ENCODE peak calls at places on chromosomes 13 and 19, in four cellular contexts. T is thyroid gland, I is IMR-90, V is hepatocyte. P is an unnamed sample.

GRCh38 chr19:6457958-6458694 is 1.5 kb downstream of the SLC25A23 start:
- DNase-seq in I (no peak), V (no peak), T (no peak), P (no peak)

GRCh38 chr13:75715598-75716523 is 79.7 kb downstream of the LMO7 start:
- DNase-seq in I (no peak), V (no peak), T (no peak), P (peak)

GRCh38 chr19:58020985-58021384 is 12.8 kb upstream of the ZSCAN1 start:
- DNase-seq in V (no peak), T (no peak), I (no peak), P (no peak)

GRCh38 chr13:39599842-39600241 is 3.2 kb downstream of the LHFPL6 start:
- DNase-seq in I (peak), V (no peak), T (no peak), P (peak)

GRCh38 chr13:50409186-50409585 is 393.9 kb downstream of the KCNRG start:
- DNase-seq in T (no peak), I (no peak), V (no peak), P (no peak)

GRCh38 chr19:29662604-29663404 is 2.5 kb upstream of the PLEKHF1 start:
- DNase-seq in I (peak), V (peak), T (peak), P (peak)

GRCh38 chr19:5466814-5467291 is 11.6 kb downstream of the ZNRF4 start:
- DNase-seq in T (no peak), V (peak), I (no peak), P (no peak)

GRCh38 chr19:10474962-10475451 is 28.1 kb downstream of the KEAP1 start:
- DNase-seq in T (no peak), I (no peak), V (no peak), P (no peak)

GRCh38 chr19:13146763-13147563 is 3.2 kb downstream of the STX10 start:
- DNase-seq in V (no peak), T (no peak), I (no peak), P (peak)

GRCh38 chr13:84192125-84192524 is 309.9 kb upstream of the SLITRK1 start:
- DNase-seq in V (peak), I (peak), T (no peak), P (peak)

GRCh38 chr13:23586336-23586735 is 16.1 kb downstream of the TNFRSF19 start:
- DNase-seq in T (no peak), I (no peak), V (no peak), P (no peak)

GRCh38 chr13:23850134-23850533 is 39.1 kb downstream of the MIPEP start:
- DNase-seq in I (no peak), V (no peak), T (no peak), P (no peak)

GRCh38 chr19:48794291-48794690 is 16.5 kb downstream of the BCAT2 start:
- DNase-seq in V (no peak), T (no peak), I (no peak), P (no peak)

GRCh38 chr19:18612772-18613588 is at the start of gene TMEM59L:
- DNase-seq in V (no peak), T (no peak), I (no peak), P (no peak)

GRCh38 chr13:113119166-113119821 is 3.3 kb upstream of the F10 start:
- DNase-seq in T (no peak), V (no peak), I (no peak), P (no peak)

GRCh38 chr19:40553885-40554857 is 22.5 kb upstream of the SHKBP1 start:
- DNase-seq in I (no peak), V (no peak), T (no peak), P (no peak)
- H3K4me3 ChIP-seq in I (no peak), V (no peak), T (no peak), P (no peak)

GRCh38 chr19:35211545-35212230 is 16.9 kb downstream of the FAM187B start:
- DNase-seq in T (peak), I (no peak), V (no peak), P (no peak)
- TF ChIP-seq CTCF in T (no peak), I (no peak), V (no peak), P (no peak)

GRCh38 chr13:35598790-35599369 is 122.4 kb upstream of the MAB21L1 start:
- DNase-seq in T (no peak), V (no peak), I (peak), P (peak)

GRCh38 chr13:35599385-35599784 is 122.9 kb upstream of the MAB21L1 start:
- DNase-seq in I (no peak), V (no peak), T (no peak), P (peak)

GRCh38 chr13:35596299-35596698 is 119.8 kb upstream of the MAB21L1 start:
- DNase-seq in T (no peak), I (no peak), V (no peak), P (no peak)

GRCh38 chr13:35598233-35598632 is 121.7 kb upstream of the MAB21L1 start:
- DNase-seq in I (no peak), V (no peak), T (no peak), P (no peak)

DNA sequence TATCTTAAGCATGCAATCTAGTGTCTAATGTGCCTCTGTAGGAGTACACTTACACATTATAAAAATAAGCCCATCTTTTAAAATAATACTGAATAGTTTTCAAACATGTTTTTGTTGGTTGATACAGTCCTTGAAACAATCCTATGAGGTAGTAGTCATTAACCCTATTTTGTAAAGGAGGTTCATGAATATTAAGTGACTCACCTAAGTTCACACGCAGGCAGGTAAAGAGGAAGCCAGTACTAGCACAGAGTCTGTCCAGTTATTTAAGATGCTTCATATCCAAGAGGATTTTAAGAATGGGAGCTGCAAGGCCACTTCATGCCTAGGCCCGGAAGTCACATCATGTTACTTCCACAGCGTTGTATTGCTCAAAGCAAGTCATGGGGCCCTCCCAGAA is 121.0 kb upstream of the MAB21L1 start:
- DNase-seq in V (no peak), T (no peak), I (no peak), P (no peak)
- H3K4me3 ChIP-seq in V (no peak), T (no peak), I (no peak), P (no peak)

DNA sequence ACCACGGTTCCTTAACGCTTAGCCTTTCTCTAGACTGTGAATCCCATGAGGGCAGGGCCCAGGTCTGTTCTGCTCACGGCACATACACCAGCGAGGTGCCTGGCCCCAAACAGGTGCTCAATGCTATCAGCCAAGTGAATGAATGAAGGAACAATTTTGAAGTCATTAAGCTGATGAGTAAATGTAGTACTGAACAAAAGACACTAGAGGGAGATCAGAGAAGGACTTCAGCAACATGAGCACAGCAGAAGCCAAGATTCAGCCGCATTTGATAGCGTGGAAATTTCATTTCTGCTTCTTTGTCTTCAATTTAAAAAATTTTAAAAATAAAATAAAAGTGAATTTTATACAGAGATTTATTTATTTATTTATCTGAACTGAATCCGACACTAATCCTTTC is 20.1 kb upstream of the MYO16 start:
- DNase-seq in T (no peak), I (peak), V (peak), P (peak)
- TF ChIP-seq CTCF in T (no peak), I (peak), V (peak), P (peak)

DNA sequence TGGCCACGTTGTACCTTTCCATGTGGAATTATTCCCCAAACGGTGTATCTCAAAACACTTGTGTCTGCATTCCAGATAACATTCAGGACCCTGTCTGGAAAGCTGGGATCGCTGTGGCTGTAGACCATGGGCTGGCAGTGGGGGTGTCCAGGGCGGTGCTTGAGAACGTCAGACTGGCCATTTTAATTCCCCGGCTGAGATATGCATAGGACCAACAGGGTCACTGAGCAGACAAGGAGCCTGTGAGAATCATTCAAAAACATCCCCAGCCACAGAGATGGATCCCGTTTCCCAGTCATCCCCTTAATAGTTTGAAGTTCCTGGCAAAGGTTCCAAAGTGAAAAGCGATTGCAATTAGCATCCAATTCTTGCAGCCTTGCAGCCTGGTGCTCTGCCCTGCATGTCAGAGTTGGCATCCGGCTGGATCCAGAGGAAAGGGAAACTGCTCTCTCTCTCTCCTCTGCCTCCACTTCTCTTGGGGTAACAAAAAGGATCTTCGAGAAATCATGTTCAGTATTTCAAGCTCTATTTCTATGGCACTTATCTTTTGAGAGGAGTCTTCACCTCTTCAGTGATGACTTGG is 41.6 kb downstream of the IFT88 start:
- DNase-seq in V (no peak), T (peak), I (no peak), P (peak)
- H3K4me3 ChIP-seq in V (no peak), T (no peak), I (no peak), P (no peak)

DNA sequence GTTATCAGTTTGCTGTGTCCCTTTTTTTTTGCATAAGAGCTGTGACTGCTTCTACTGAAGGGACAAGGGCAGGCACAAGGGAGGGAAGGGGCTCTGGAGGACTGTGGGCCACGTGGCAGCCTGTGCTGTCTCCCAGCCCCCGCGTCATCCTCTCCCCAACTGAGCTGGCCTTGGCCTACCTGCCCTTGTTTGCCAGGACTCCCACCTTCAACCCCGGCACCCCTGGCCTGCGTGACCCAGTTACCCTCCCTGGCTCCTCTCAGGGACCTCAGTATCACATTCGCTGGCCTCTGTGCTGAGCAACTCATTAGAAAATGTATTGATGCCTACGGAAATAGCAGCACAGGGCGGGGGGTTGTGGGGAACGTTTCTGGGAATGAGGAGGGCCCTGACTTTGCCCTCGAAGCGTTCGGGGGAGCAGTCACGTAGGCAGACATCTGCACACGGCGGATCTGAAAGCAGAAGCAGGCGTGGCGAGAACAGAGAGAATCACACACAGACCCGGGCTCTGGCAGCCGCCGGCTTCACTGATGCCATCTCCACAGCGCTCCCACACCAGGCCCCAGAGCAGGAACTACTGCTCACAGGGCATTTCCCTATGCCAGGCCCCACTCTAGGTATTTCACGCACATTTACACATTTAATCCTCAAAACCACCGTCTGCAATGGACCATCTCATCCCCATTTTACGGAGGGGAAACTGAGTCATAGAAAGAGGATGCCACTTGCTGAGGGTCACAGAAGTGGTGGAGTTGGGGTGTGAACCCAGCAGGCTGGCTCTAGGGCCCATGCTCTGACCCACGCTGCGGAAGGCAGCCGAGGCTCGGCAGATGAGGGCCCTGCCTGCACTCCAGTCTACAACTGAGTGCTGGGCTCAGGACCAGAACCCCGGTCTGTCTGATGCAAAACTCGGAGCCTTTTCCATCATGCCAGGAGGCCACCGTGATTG is 5.7 kb upstream of the ATF5 start:
- DNase-seq in V (no peak), I (no peak), T (no peak), P (no peak)
- TF ChIP-seq CTCF in V (no peak), I (no peak), T (no peak), P (no peak)

GRCh38 chr19:8575467-8575997 is 1.7 kb downstream of the MYO1F start:
- DNase-seq in I (peak), T (no peak), V (no peak), P (peak)

GRCh38 chr19:8576273-8576993 is 809 bp downstream of the MYO1F start:
- DNase-seq in I (no peak), T (no peak), V (no peak), P (no peak)

GRCh38 chr19:8578642-8579265 is 1.5 kb upstream of the MYO1F start:
- DNase-seq in T (peak), I (peak), V (peak), P (peak)

GRCh38 chr19:8577741-8578140 is 499 bp upstream of the MYO1F start:
- DNase-seq in T (no peak), V (no peak), I (no peak), P (no peak)

DNA sequence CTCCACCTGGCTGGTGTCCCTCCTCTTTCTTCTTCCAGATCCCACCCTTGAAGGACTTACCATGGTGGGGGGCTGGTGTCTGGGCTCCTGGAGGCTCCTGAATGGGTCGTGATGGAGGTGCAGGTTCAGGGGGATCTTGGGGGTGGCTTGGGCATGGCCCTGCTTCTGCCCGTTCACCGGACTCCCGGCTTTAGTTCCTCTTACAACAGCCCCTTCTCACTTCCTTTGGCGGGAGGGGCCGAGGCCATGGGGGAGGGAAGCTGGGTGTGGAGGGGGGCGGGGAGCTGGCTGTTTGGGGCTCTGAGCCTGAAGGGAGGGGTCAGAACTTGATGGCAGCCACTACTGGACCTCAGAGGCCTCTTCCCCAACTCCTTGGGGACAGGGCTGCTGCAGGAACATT is at the start of gene MYO1F:
- DNase-seq in T (peak), I (no peak), V (no peak), P (no peak)
- H3K4me3 ChIP-seq in T (no peak), I (no peak), V (no peak), P (no peak)

DNA sequence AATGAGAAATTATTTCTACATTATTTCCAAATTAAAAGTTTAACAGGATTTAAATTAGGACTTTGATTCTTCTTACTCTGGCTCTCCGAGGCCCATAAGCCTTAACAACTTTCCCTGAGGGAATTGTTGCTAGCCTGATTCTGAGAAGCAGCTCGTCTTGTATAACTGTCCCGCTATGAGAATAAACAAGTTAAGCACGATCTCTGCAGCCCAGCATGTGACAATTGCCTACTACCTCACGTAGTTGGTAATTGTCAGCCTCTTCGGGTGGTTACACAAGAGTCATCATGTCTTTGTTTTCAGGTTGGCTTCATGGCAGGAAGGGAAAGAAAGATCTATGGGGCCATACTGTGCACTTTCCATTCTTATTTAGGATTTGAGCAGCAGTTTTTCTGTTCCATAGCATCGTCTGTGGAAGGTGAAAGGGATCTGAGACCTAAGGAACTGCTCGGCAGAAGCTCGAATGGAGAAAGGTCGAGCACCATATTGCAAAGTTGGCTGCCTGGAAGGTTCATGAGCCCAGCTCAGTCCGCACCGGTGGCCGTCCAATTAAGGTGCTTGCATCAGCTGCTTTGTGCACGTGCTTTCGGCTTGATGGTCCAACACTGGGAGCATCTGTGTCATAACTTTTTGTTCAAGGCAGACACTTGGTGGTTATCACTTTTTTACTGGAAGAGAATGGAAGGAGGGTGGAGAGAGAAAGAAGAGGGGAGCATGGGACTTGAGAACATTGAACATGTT is 1.8 kb upstream of the STARD13 start:
- DNase-seq in I (no peak), T (no peak), V (no peak), P (no peak)
- TF ChIP-seq CTCF in I (no peak), T (no peak), V (no peak), P (no peak)

GRCh38 chr19:7917292-7918061 is 2.7 kb upstream of the SNAPC2 start:
- DNase-seq in I (peak), V (peak), T (peak), P (peak)

GRCh38 chr19:7916137-7916907 is 1.7 kb downstream of the TGFBR3L start:
- DNase-seq in T (no peak), I (no peak), V (peak), P (no peak)

GRCh38 chr19:7918615-7919421 is 1.3 kb upstream of the SNAPC2 start:
- DNase-seq in V (no peak), I (no peak), T (no peak), P (no peak)

GRCh38 chr19:7915250-7916136 is 863 bp downstream of the TGFBR3L start:
- DNase-seq in T (no peak), I (no peak), V (no peak), P (no peak)

GRCh38 chr19:7916908-7917291 is 2.3 kb downstream of the TGFBR3L start:
- DNase-seq in T (no peak), I (no peak), V (no peak), P (no peak)
- H3K4me3 ChIP-seq in T (no peak), I (peak), V (peak), P (peak)

P was measured in fibroblast of the aortic adventitia.